ENCODE peak calls at places on chromosomes 5 and 9, in six cellular contexts. S is transverse colon, N is body of pancreas, X is IMR-90, F is tibial nerve, O is suprapubic skin. I is an unnamed sample.

GRCh38 chr9:15873573-15874177 is 320.8 kb downstream of the CCDC171 start:
- DNase-seq in S (no peak), X (peak), F (no peak), N (no peak), O (no peak), I (no peak)

GRCh38 chr5:95884021-95884333 is 61.5 kb upstream of the GLRX start:
- DNase-seq in S (no peak), X (peak), F (no peak), N (no peak), O (no peak), I (no peak)

GRCh38 chr9:4890929-4891328 is 94.1 kb upstream of the JAK2 start:
- DNase-seq in O (no peak), X (no peak), S (no peak), N (no peak), F (no peak), I (no peak)

GRCh38 chr9:124011460-124012301 is at the start of gene LHX2:
- DNase-seq in X (peak), N (no peak), F (no peak), S (peak), O (peak), I (peak)

GRCh38 chr5:1108008-1108864 is 3.6 kb downstream of the SLC12A7 start:
- DNase-seq in O (no peak), X (no peak), F (no peak), S (no peak), N (no peak), I (no peak)

GRCh38 chr5:57989378-57989777 is 470.5 kb downstream of the PLK2 start:
- DNase-seq in X (peak), F (no peak), N (no peak), S (no peak), O (no peak), I (no peak)

GRCh38 chr9:14692536-14692917 is 705 bp downstream of the ZDHHC21 start:
- DNase-seq in F (no peak), X (no peak), N (no peak), S (no peak), O (no peak), I (no peak)

GRCh38 chr9:21392270-21392669 is 7.1 kb upstream of the IFNA2 start:
- DNase-seq in N (no peak), X (no peak), F (no peak), O (no peak), S (no peak), I (no peak)

GRCh38 chr5:171714286-171714685 is 71.3 kb upstream of the SMIM23 start:
- DNase-seq in X (no peak), F (no peak), O (no peak), N (no peak), S (no peak), I (no peak)

GRCh38 chr9:14752871-14753270 is 30.3 kb upstream of the CER1 start:
- DNase-seq in F (no peak), S (no peak), N (no peak), X (no peak), O (no peak), I (no peak)

GRCh38 chr9:137458194-137459146 is 664 bp downstream of the NSMF start:
- DNase-seq in S (peak), N (peak), F (no peak), X (no peak), O (peak), I (no peak)

GRCh38 chr5:160922311-160922710 is 70.3 kb upstream of the ATP10B start:
- DNase-seq in X (no peak), S (no peak), F (no peak), N (no peak), O (no peak), I (no peak)

GRCh38 chr9:75181748-75182147 is 93.4 kb downstream of the OSTF1 start:
- DNase-seq in S (no peak), F (no peak), O (no peak), N (no peak), X (peak), I (no peak)

GRCh38 chr9:116789097-116789496 is 102.0 kb downstream of the TRIM32 start:
- DNase-seq in O (no peak), X (no peak), N (no peak), S (no peak), F (no peak), I (no peak)

GRCh38 chr9:19108038-19108437 is 5.3 kb upstream of the HAUS6 start:
- DNase-seq in N (no peak), S (no peak), X (no peak), F (no peak), O (no peak), I (no peak)

GRCh38 chr5:157471709-157472108 is 11.7 kb downstream of the NIPAL4 start:
- DNase-seq in X (peak), N (no peak), S (no peak), F (no peak), O (no peak), I (no peak)

GRCh38 chr5:98455660-98456059 is 317.8 kb upstream of the RGMB start:
- DNase-seq in X (peak), S (no peak), N (no peak), O (no peak), F (no peak), I (no peak)

GRCh38 chr9:109063765-109064164 is 50.5 kb upstream of the CTNNAL1 start:
- DNase-seq in N (no peak), O (no peak), F (no peak), X (peak), S (no peak), I (no peak)

GRCh38 chr9:100417815-100418214 is 9.1 kb upstream of the MSANTD3 start:
- DNase-seq in O (no peak), N (no peak), X (no peak), S (no peak), F (no peak), I (no peak)

GRCh38 chr5:145825751-145826180 is 9.4 kb downstream of the PRELID2 start:
- DNase-seq in X (peak), F (no peak), N (no peak), S (no peak), O (no peak), I (no peak)

GRCh38 chr5:129904102-129904666 is at the start of gene CHSY3:
- DNase-seq in N (peak), X (peak), F (peak), O (peak), S (peak), I (peak)

GRCh38 chr5:167819406-167819805 is 472.0 kb upstream of the WWC1 start:
- DNase-seq in F (no peak), N (no peak), O (no peak), X (no peak), S (no peak), I (no peak)

GRCh38 chr9:90547896-90548295 is 94.7 kb downstream of the DIRAS2 start:
- DNase-seq in O (no peak), S (no peak), N (no peak), X (no peak), F (no peak), I (no peak)

GRCh38 chr9:91163773-91164471 is 197.8 kb downstream of the AUH start:
- DNase-seq in F (no peak), S (peak), O (peak), X (no peak), N (no peak), I (no peak)

GRCh38 chr5:43007911-43008368 is 32.2 kb downstream of the ANXA2R start:
- DNase-seq in X (peak), N (no peak), F (peak), O (peak), S (peak), I (peak)

GRCh38 chr9:109534151-109534550 is 36.0 kb upstream of the PTPN3 start:
- DNase-seq in F (no peak), N (no peak), O (no peak), X (no peak), S (no peak), I (no peak)

GRCh38 chr9:101387871-101388506 is 3.2 kb upstream of the BAAT start:
- DNase-seq in S (no peak), F (no peak), N (peak), X (peak), O (no peak), I (peak)

GRCh38 chr9:96327694-96328352 is 25.8 kb upstream of the HSD17B3 start:
- DNase-seq in X (peak), S (peak), F (no peak), N (peak), O (no peak), I (peak)

GRCh38 chr9:3478549-3478953 is 47.2 kb downstream of the RFX3 start:
- DNase-seq in X (no peak), N (no peak), F (no peak), S (no peak), O (no peak), I (no peak)

GRCh38 chr9:131875828-131876485 is 136.1 kb upstream of the RAPGEF1 start:
- DNase-seq in F (no peak), N (no peak), X (peak), O (no peak), S (no peak), I (no peak)

GRCh38 chr9:134134949-134135342 is 936 bp upstream of the WDR5 start:
- DNase-seq in X (no peak), S (no peak), N (no peak), F (no peak), O (no peak), I (no peak)

GRCh38 chr9:134136997-134137302 is 1.1 kb downstream of the WDR5 start:
- DNase-seq in N (no peak), F (no peak), X (no peak), O (no peak), S (no peak), I (no peak)

GRCh38 chr9:134138292-134138691 is 2.4 kb downstream of the WDR5 start:
- DNase-seq in N (peak), F (no peak), S (peak), O (no peak), X (no peak), I (no peak)

GRCh38 chr9:134136117-134136996 is 475 bp downstream of the WDR5 start:
- DNase-seq in S (peak), O (no peak), X (peak), N (peak), F (no peak), I (no peak)

DNA sequence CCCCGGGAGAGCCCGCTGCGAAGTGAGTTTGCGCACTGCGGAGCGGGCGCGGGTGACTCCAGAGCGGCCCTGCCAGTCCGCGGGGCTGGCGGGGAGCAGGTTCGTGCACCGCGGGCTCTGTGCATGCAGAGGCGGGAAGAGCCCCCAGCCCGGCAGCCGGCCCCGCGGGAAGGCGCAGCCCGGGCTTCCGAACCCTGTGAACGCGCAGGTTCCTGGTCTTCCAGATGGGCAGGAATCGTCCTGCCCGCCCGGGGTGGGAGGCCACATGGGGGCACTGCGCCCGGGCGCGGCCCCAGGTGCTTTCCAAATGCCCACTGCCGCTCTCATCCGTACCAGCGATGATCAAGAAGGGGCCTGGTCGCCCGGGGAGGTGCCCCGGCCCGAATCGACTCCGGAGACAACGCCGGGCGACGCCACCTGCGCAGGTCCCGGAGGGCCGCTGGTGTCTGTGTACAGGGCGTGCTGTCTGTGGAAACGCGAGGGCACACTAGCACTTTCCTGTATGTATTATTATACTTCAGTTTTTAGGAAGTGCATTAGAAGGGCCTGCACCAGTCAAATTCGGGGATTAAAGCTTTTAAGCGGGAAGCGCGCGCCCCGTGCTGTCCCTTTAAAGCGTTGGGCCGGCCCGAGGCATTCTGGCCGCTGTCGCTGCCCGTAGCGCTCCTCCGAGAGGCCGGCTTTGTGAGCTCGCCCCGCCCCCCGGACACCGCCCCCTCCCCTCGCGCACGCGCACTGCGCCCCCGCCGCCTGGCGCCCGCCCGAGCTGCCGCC is at the start of gene WDR5:
- DNase-seq in O (peak), F (peak), N (peak), S (peak), X (peak), I (peak)
- TF ChIP-seq POLR2A in O (no peak), F (peak), N (peak), S (peak), X (no peak), I (no peak)

GRCh38 chr5:16866795-16867584 is 69.1 kb downstream of the MYO10 start:
- DNase-seq in X (peak), F (no peak), O (no peak), N (peak), S (peak), I (peak)
- TF ChIP-seq POLR2A in X (no peak), F (no peak), O (no peak), N (peak), S (no peak), I (no peak)

DNA sequence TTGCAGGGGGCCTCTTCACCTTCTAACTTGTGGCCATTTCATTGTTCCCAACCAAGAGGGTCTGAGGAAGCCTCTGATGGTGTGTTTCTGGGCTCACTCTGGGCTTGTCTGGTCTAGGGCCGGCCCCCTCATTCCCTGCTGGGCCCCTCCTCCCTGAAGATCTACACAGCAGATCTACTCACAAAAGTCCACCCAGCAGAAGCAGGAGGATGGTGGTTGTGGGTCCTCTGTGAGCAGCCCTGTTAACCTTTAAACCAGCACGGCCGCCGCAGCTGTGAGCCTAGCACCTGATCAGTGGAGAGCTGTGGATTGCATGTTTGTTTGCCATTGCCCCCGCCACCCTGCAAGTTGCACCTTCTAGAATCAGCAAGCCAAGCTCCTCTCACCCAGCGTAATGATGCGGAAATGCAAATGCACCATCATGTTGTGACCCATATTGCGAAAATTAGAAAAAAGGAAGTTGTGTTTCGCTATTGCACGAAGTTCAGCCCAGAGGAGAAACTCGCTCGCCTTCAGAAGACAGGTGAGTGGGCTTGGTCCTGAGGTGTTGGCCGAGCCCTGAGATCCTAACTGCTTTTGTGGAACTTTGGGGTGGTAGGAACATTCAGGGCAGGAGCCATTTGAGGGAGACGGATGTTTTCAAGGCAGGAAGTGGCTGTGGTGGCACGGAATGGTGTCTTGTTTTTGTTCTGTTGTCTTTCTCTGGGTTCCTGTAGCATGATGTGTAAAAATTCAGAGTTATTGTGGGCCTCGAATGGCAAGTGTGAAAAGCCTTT is 16.7 kb downstream of the FGD3 start:
- DNase-seq in O (peak), S (peak), X (no peak), F (no peak), N (peak), I (no peak)
- TF ChIP-seq POLR2A in O (no peak), S (peak), X (no peak), F (peak), N (peak), I (no peak)

GRCh38 chr5:153122416-153122815 is 368.1 kb upstream of the GRIA1 start:
- DNase-seq in S (no peak), N (no peak), X (no peak), O (no peak), F (no peak), I (no peak)
- TF ChIP-seq POLR2A in S (no peak), N (no peak), X (no peak), O (no peak), F (no peak), I (no peak)

GRCh38 chr9:127976943-127977871 is 3.6 kb downstream of the EEIG1 start:
- DNase-seq in N (peak), O (no peak), S (peak), F (no peak), X (no peak), I (no peak)
- TF ChIP-seq POLR2A in N (no peak), O (no peak), S (peak), F (no peak), X (no peak), I (no peak)